ENCODE peak calls at places on chromosome 1, in nine cellular contexts. One of them, this sample, is unnamed.

GRCh38 chr1:57007948-57008347 is 42.1 kb upstream of the C8B start:
- DNase-seq in stomach: no peak
- DNase-seq in transverse colon: no peak
- DNase-seq in sigmoid colon: no peak
- DNase-seq in HCT116: no peak
- DNase-seq in endothelial cell of umbilical vein: no peak
- DNase-seq in A549: no peak
- DNase-seq in esophagus squamous epithelium: no peak
- DNase-seq in suprapubic skin: no peak
- DNase-seq in this sample: no peak

GRCh38 chr1:12480748-12481362 is 137.2 kb downstream of the DHRS3 start:
- DNase-seq in stomach: no peak
- DNase-seq in transverse colon: peak; percentile 69
- DNase-seq in sigmoid colon: no peak
- DNase-seq in HCT116: peak; percentile 85
- DNase-seq in endothelial cell of umbilical vein: peak; percentile 94
- DNase-seq in A549: peak; percentile 71
- DNase-seq in esophagus squamous epithelium: no peak
- DNase-seq in suprapubic skin: no peak
- DNase-seq in this sample: no peak

GRCh38 chr1:112316254-112316653 is 79.8 kb upstream of the CTTNBP2NL start:
- DNase-seq in stomach: no peak
- DNase-seq in transverse colon: no peak
- DNase-seq in sigmoid colon: no peak
- DNase-seq in HCT116: no peak
- DNase-seq in endothelial cell of umbilical vein: no peak
- DNase-seq in A549: no peak
- DNase-seq in esophagus squamous epithelium: no peak
- DNase-seq in suprapubic skin: no peak
- DNase-seq in this sample: no peak

GRCh38 chr1:119115301-119115700 is 25.2 kb downstream of the WARS2 start:
- DNase-seq in stomach: no peak
- DNase-seq in transverse colon: no peak
- DNase-seq in sigmoid colon: no peak
- DNase-seq in HCT116: no peak
- DNase-seq in endothelial cell of umbilical vein: no peak
- DNase-seq in A549: no peak
- DNase-seq in esophagus squamous epithelium: no peak
- DNase-seq in suprapubic skin: no peak
- DNase-seq in this sample: no peak

GRCh38 chr1:240237305-240237721 is 145.6 kb downstream of the FMN2 start:
- DNase-seq in stomach: no peak
- DNase-seq in transverse colon: no peak
- DNase-seq in sigmoid colon: no peak
- DNase-seq in HCT116: no peak
- DNase-seq in endothelial cell of umbilical vein: no peak
- DNase-seq in A549: no peak
- DNase-seq in esophagus squamous epithelium: no peak
- DNase-seq in suprapubic skin: no peak
- DNase-seq in this sample: no peak

GRCh38 chr1:14713077-14713476 is 114.6 kb downstream of the KAZN start:
- DNase-seq in stomach: no peak
- DNase-seq in transverse colon: no peak
- DNase-seq in sigmoid colon: no peak
- DNase-seq in HCT116: no peak
- DNase-seq in endothelial cell of umbilical vein: no peak
- DNase-seq in A549: no peak
- DNase-seq in esophagus squamous epithelium: no peak
- DNase-seq in suprapubic skin: no peak
- DNase-seq in this sample: no peak

GRCh38 chr1:54976747-54977146 is 3.7 kb upstream of the TMEM61 start:
- DNase-seq in stomach: peak; percentile 61
- DNase-seq in transverse colon: no peak
- DNase-seq in sigmoid colon: no peak
- DNase-seq in HCT116: no peak
- DNase-seq in endothelial cell of umbilical vein: no peak
- DNase-seq in A549: no peak
- DNase-seq in esophagus squamous epithelium: no peak
- DNase-seq in suprapubic skin: peak; percentile 29
- DNase-seq in this sample: peak; percentile 31

GRCh38 chr1:58440696-58441095 is 105.8 kb downstream of the OMA1 start:
- DNase-seq in stomach: no peak
- DNase-seq in transverse colon: no peak
- DNase-seq in sigmoid colon: no peak
- DNase-seq in HCT116: no peak
- DNase-seq in endothelial cell of umbilical vein: no peak
- DNase-seq in A549: no peak
- DNase-seq in esophagus squamous epithelium: no peak
- DNase-seq in suprapubic skin: no peak
- DNase-seq in this sample: no peak

GRCh38 chr1:50354813-50355212 is 68.4 kb downstream of the DMRTA2 start:
- DNase-seq in stomach: no peak
- DNase-seq in transverse colon: no peak
- DNase-seq in sigmoid colon: no peak
- DNase-seq in HCT116: no peak
- DNase-seq in endothelial cell of umbilical vein: no peak
- DNase-seq in A549: no peak
- DNase-seq in esophagus squamous epithelium: no peak
- DNase-seq in suprapubic skin: no peak
- DNase-seq in this sample: no peak

GRCh38 chr1:1293258-1293617 is 13.0 kb downstream of the SCNN1D start:
- DNase-seq in stomach: no peak
- DNase-seq in transverse colon: no peak
- DNase-seq in sigmoid colon: no peak
- DNase-seq in HCT116: no peak
- DNase-seq in endothelial cell of umbilical vein: no peak
- DNase-seq in A549: no peak
- DNase-seq in esophagus squamous epithelium: no peak
- DNase-seq in suprapubic skin: no peak
- DNase-seq in this sample: no peak

GRCh38 chr1:119674835-119675289 is 26.8 kb upstream of the ZNF697 start:
- DNase-seq in stomach: peak; percentile 77
- DNase-seq in transverse colon: peak; percentile 57
- DNase-seq in sigmoid colon: peak; percentile 73
- DNase-seq in HCT116: peak; percentile 68
- DNase-seq in endothelial cell of umbilical vein: peak; percentile 83
- DNase-seq in A549: no peak
- DNase-seq in esophagus squamous epithelium: no peak
- DNase-seq in suprapubic skin: no peak
- DNase-seq in this sample: no peak

GRCh38 chr1:3903141-3904005 is 3.3 kb upstream of the C1orf174 start:
- DNase-seq in stomach: peak; percentile 57
- DNase-seq in transverse colon: peak; percentile 40
- DNase-seq in sigmoid colon: no peak
- DNase-seq in HCT116: no peak
- DNase-seq in endothelial cell of umbilical vein: no peak
- DNase-seq in A549: no peak
- DNase-seq in esophagus squamous epithelium: no peak
- DNase-seq in suprapubic skin: peak; percentile 58
- DNase-seq in this sample: no peak

GRCh38 chr1:187306671-187307415 is 478.1 kb downstream of the PLA2G4A start:
- DNase-seq in stomach: no peak
- DNase-seq in transverse colon: no peak
- DNase-seq in sigmoid colon: no peak
- DNase-seq in HCT116: no peak
- DNase-seq in endothelial cell of umbilical vein: no peak
- DNase-seq in A549: no peak
- DNase-seq in esophagus squamous epithelium: no peak
- DNase-seq in suprapubic skin: no peak
- DNase-seq in this sample: peak; percentile 57

GRCh38 chr1:206496131-206496793 is 11.1 kb upstream of the RASSF5 start:
- DNase-seq in stomach: peak; percentile 71
- DNase-seq in transverse colon: no peak
- DNase-seq in sigmoid colon: no peak
- DNase-seq in HCT116: no peak
- DNase-seq in endothelial cell of umbilical vein: no peak
- DNase-seq in A549: no peak
- DNase-seq in esophagus squamous epithelium: no peak
- DNase-seq in suprapubic skin: no peak
- DNase-seq in this sample: no peak

GRCh38 chr1:157773723-157774350 is 3.1 kb downstream of the FCRL2 start:
- DNase-seq in stomach: no peak
- DNase-seq in transverse colon: peak; percentile 67
- DNase-seq in sigmoid colon: no peak
- DNase-seq in HCT116: no peak
- DNase-seq in endothelial cell of umbilical vein: no peak
- DNase-seq in A549: no peak
- DNase-seq in esophagus squamous epithelium: no peak
- DNase-seq in suprapubic skin: no peak
- DNase-seq in this sample: no peak

GRCh38 chr1:176837708-176838107 is 326.8 kb downstream of the ASTN1 start:
- DNase-seq in stomach: no peak
- DNase-seq in transverse colon: no peak
- DNase-seq in sigmoid colon: no peak
- DNase-seq in HCT116: no peak
- DNase-seq in endothelial cell of umbilical vein: no peak
- DNase-seq in A549: no peak
- DNase-seq in esophagus squamous epithelium: no peak
- DNase-seq in suprapubic skin: no peak
- DNase-seq in this sample: no peak

GRCh38 chr1:77068013-77068412 is 151.2 kb downstream of the PIGK start:
- DNase-seq in stomach: no peak
- DNase-seq in transverse colon: no peak
- DNase-seq in sigmoid colon: no peak
- DNase-seq in HCT116: peak; percentile 15
- DNase-seq in endothelial cell of umbilical vein: no peak
- DNase-seq in A549: no peak
- DNase-seq in esophagus squamous epithelium: no peak
- DNase-seq in suprapubic skin: no peak
- DNase-seq in this sample: no peak

GRCh38 chr1:190022709-190023108 is 455.0 kb downstream of the BRINP3 start:
- DNase-seq in stomach: no peak
- DNase-seq in transverse colon: no peak
- DNase-seq in sigmoid colon: no peak
- DNase-seq in HCT116: peak; percentile 10
- DNase-seq in endothelial cell of umbilical vein: no peak
- DNase-seq in A549: peak; percentile 25
- DNase-seq in esophagus squamous epithelium: no peak
- DNase-seq in suprapubic skin: no peak
- DNase-seq in this sample: no peak

GRCh38 chr1:218521414-218522169 is 176.5 kb downstream of the TGFB2 start:
- DNase-seq in stomach: peak; percentile 63
- DNase-seq in transverse colon: peak; percentile 48
- DNase-seq in sigmoid colon: peak; percentile 76
- DNase-seq in HCT116: peak; percentile 41
- DNase-seq in endothelial cell of umbilical vein: peak; percentile 65
- DNase-seq in A549: no peak
- DNase-seq in esophagus squamous epithelium: no peak
- DNase-seq in suprapubic skin: no peak
- DNase-seq in this sample: peak; percentile 19

GRCh38 chr1:182198006-182198605 is 136.6 kb upstream of the ZNF648 start:
- DNase-seq in stomach: no peak
- DNase-seq in transverse colon: no peak
- DNase-seq in sigmoid colon: no peak
- DNase-seq in HCT116: no peak
- DNase-seq in endothelial cell of umbilical vein: no peak
- DNase-seq in A549: no peak
- DNase-seq in esophagus squamous epithelium: no peak
- DNase-seq in suprapubic skin: no peak
- DNase-seq in this sample: no peak

DNA sequence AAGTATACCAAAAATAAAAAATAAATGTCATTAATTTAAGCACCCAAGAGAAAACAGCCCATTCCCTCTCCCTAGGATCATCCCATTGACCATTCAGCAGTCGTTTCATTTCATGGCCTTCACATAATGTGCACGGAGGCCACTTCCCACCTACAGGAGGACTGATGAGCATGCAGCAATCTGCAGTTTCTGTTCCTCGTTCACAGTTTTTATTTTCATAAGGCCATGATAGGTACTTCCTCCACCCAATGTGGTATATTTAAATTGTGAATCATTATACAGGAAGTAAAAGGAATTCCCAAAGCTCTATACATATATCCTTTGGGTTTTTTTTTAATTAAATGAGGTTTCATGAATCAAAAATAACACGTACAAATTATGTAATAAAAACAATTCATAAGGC is 27.7 kb upstream of the SLC44A3 start:
- DNase-seq in stomach: no peak
- DNase-seq in transverse colon: peak; percentile 20
- DNase-seq in sigmoid colon: peak; percentile 68
- DNase-seq in HCT116: no peak
- DNase-seq in endothelial cell of umbilical vein: no peak
- DNase-seq in A549: no peak
- DNase-seq in esophagus squamous epithelium: no peak
- DNase-seq in suprapubic skin: no peak
- DNase-seq in this sample: no peak
- TF ChIP-seq CTCF in stomach: no peak
- TF ChIP-seq CTCF in transverse colon: peak; percentile 56
- TF ChIP-seq CTCF in sigmoid colon: peak; percentile 23
- TF ChIP-seq CTCF in HCT116: peak; percentile 26
- TF ChIP-seq CTCF in endothelial cell of umbilical vein: no peak
- TF ChIP-seq CTCF in A549: no peak
- TF ChIP-seq CTCF in esophagus squamous epithelium: peak; percentile 46
- TF ChIP-seq CTCF in suprapubic skin: no peak
- TF ChIP-seq CTCF in this sample: peak; percentile 9

GRCh38 chr1:99755664-99756063 is 10.8 kb downstream of the FRRS1 start:
- DNase-seq in stomach: no peak
- DNase-seq in transverse colon: no peak
- DNase-seq in sigmoid colon: no peak
- DNase-seq in HCT116: no peak
- DNase-seq in endothelial cell of umbilical vein: no peak
- DNase-seq in A549: no peak
- DNase-seq in esophagus squamous epithelium: no peak
- DNase-seq in suprapubic skin: no peak
- DNase-seq in this sample: no peak
- TF ChIP-seq POLR2A in stomach: no peak
- TF ChIP-seq POLR2A in transverse colon: no peak
- TF ChIP-seq POLR2A in sigmoid colon: no peak
- TF ChIP-seq POLR2A in HCT116: no peak
- TF ChIP-seq POLR2A in endothelial cell of umbilical vein: no peak
- TF ChIP-seq POLR2A in A549: no peak
- TF ChIP-seq POLR2A in esophagus squamous epithelium: no peak
- TF ChIP-seq POLR2A in suprapubic skin: no peak
- TF ChIP-seq POLR2A in this sample: no peak

DNA sequence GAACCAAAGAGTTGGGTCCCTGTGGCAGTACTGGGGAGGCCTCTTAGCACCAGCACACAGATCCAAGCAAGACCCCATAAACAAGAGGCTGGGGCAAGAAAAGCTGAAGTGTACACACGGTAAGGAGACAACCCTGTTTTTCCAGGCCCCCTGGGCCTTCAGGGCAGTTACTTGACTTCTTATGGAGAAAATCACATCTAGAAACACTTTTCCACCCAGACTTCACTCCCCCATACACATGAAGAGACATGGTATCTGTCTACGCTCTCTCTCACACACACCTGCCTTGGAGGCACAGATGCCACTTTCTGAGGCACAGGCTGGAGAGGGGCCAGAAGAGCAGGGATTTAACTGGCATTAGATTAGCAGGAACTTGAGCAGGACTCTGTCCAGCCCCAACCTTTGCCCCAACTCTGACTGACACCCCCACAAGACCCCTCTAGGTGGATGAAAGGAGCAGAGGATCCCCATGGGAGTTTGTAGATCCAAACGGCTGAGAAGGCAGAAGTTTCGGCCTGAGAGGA is 2.2 kb downstream of the CERS2 start:
- DNase-seq in stomach: peak; percentile 52
- DNase-seq in transverse colon: no peak
- DNase-seq in sigmoid colon: no peak
- DNase-seq in HCT116: no peak
- DNase-seq in endothelial cell of umbilical vein: no peak
- DNase-seq in A549: no peak
- DNase-seq in esophagus squamous epithelium: no peak
- DNase-seq in suprapubic skin: no peak
- DNase-seq in this sample: peak; percentile 24
- H3K27ac ChIP-seq in stomach: peak overlapping the region; percentile 97
- H3K27ac ChIP-seq in transverse colon: peak overlapping the region; percentile 92
- H3K27ac ChIP-seq in sigmoid colon: peak overlapping the region; percentile 97
- H3K27ac ChIP-seq in HCT116: peak overlapping the region; percentile 27
- H3K27ac ChIP-seq in endothelial cell of umbilical vein: no peak overlapping the region
- H3K27ac ChIP-seq in A549: peak overlapping the region; percentile 100
- H3K27ac ChIP-seq in esophagus squamous epithelium: peak overlapping the region; percentile 7
- H3K27ac ChIP-seq in suprapubic skin: peak overlapping the region; percentile 71
- H3K27ac ChIP-seq in this sample: peak overlapping the region; percentile 93

GRCh38 chr1:67771152-67771551 is 62.1 kb downstream of the GNG12 start:
- DNase-seq in stomach: peak; percentile 74
- DNase-seq in transverse colon: no peak
- DNase-seq in sigmoid colon: no peak
- DNase-seq in HCT116: no peak
- DNase-seq in endothelial cell of umbilical vein: peak; percentile 73
- DNase-seq in A549: no peak
- DNase-seq in esophagus squamous epithelium: no peak
- DNase-seq in suprapubic skin: no peak
- DNase-seq in this sample: no peak
- TF ChIP-seq CTCF in stomach: peak; percentile 9
- TF ChIP-seq CTCF in transverse colon: peak; percentile 9
- TF ChIP-seq CTCF in sigmoid colon: no peak
- TF ChIP-seq CTCF in HCT116: peak; percentile 43
- TF ChIP-seq CTCF in endothelial cell of umbilical vein: no peak
- TF ChIP-seq CTCF in A549: peak; percentile 38
- TF ChIP-seq CTCF in esophagus squamous epithelium: no peak
- TF ChIP-seq CTCF in suprapubic skin: no peak
- TF ChIP-seq CTCF in this sample: no peak